ENCODE peak calls at places on chromosome 13, in seven cellular contexts. One of them, this sample, is unnamed.

GRCh38 chr13:32234914-32235313 is 80.2 kb downstream of the ZAR1L start:
- DNase-seq in neural progenitor cell: no peak
- DNase-seq in GM12878: no peak
- DNase-seq in IMR-90: no peak
- DNase-seq in colonic mucosa: no peak
- DNase-seq in body of pancreas: no peak
- DNase-seq in left ventricle myocardium inferior: no peak
- DNase-seq in this sample: no peak

GRCh38 chr13:28586585-28587540 is 72.1 kb upstream of the POMP start:
- DNase-seq in neural progenitor cell: no peak
- DNase-seq in GM12878: no peak
- DNase-seq in IMR-90: no peak
- DNase-seq in colonic mucosa: no peak
- DNase-seq in body of pancreas: no peak
- DNase-seq in left ventricle myocardium inferior: no peak
- DNase-seq in this sample: no peak

GRCh38 chr13:43698009-43698408 is 88.8 kb downstream of the ENOX1 start:
- DNase-seq in neural progenitor cell: no peak
- DNase-seq in GM12878: no peak
- DNase-seq in IMR-90: no peak
- DNase-seq in colonic mucosa: no peak
- DNase-seq in body of pancreas: no peak
- DNase-seq in left ventricle myocardium inferior: no peak
- DNase-seq in this sample: no peak

GRCh38 chr13:98293570-98294142 is 116.6 kb upstream of the RNF113B start:
- DNase-seq in neural progenitor cell: no peak
- DNase-seq in GM12878: no peak
- DNase-seq in IMR-90: peak; percentile 76
- DNase-seq in colonic mucosa: no peak
- DNase-seq in body of pancreas: no peak
- DNase-seq in left ventricle myocardium inferior: no peak
- DNase-seq in this sample: no peak

GRCh38 chr13:25473864-25474263 is 102.1 kb downstream of the ATP8A2 start:
- DNase-seq in neural progenitor cell: no peak
- DNase-seq in GM12878: no peak
- DNase-seq in IMR-90: no peak
- DNase-seq in colonic mucosa: no peak
- DNase-seq in body of pancreas: no peak
- DNase-seq in left ventricle myocardium inferior: no peak
- DNase-seq in this sample: no peak

GRCh38 chr13:104534847-104535246 is 1468.6 kb upstream of the SLC10A2 start:
- DNase-seq in neural progenitor cell: peak; percentile 17
- DNase-seq in GM12878: no peak
- DNase-seq in IMR-90: no peak
- DNase-seq in colonic mucosa: peak; percentile 17
- DNase-seq in body of pancreas: no peak
- DNase-seq in left ventricle myocardium inferior: no peak
- DNase-seq in this sample: no peak

GRCh38 chr13:53064721-53065120 is 36.1 kb downstream of the OLFM4 start:
- DNase-seq in neural progenitor cell: no peak
- DNase-seq in GM12878: no peak
- DNase-seq in IMR-90: no peak
- DNase-seq in colonic mucosa: no peak
- DNase-seq in body of pancreas: peak; percentile 82
- DNase-seq in left ventricle myocardium inferior: no peak
- DNase-seq in this sample: no peak

GRCh38 chr13:24221007-24221406 is 60.5 kb downstream of the SPATA13 start:
- DNase-seq in neural progenitor cell: no peak
- DNase-seq in GM12878: no peak
- DNase-seq in IMR-90: no peak
- DNase-seq in colonic mucosa: no peak
- DNase-seq in body of pancreas: peak; percentile 86
- DNase-seq in left ventricle myocardium inferior: no peak
- DNase-seq in this sample: no peak

GRCh38 chr13:106232680-106233079 is 302.8 kb downstream of the EFNB2 start:
- DNase-seq in neural progenitor cell: no peak
- DNase-seq in GM12878: no peak
- DNase-seq in IMR-90: no peak
- DNase-seq in colonic mucosa: no peak
- DNase-seq in body of pancreas: no peak
- DNase-seq in left ventricle myocardium inferior: no peak
- DNase-seq in this sample: no peak

GRCh38 chr13:38514575-38514974 is 164.9 kb downstream of the UFM1 start:
- DNase-seq in neural progenitor cell: no peak
- DNase-seq in GM12878: no peak
- DNase-seq in IMR-90: no peak
- DNase-seq in colonic mucosa: no peak
- DNase-seq in body of pancreas: no peak
- DNase-seq in left ventricle myocardium inferior: no peak
- DNase-seq in this sample: no peak

GRCh38 chr13:91482427-91482826 is 84.0 kb downstream of the GPC5 start:
- DNase-seq in neural progenitor cell: peak; percentile 78
- DNase-seq in GM12878: no peak
- DNase-seq in IMR-90: no peak
- DNase-seq in colonic mucosa: no peak
- DNase-seq in body of pancreas: no peak
- DNase-seq in left ventricle myocardium inferior: no peak
- DNase-seq in this sample: no peak
- TF ChIP-seq CTCF in neural progenitor cell: no peak
- TF ChIP-seq CTCF in GM12878: no peak
- TF ChIP-seq CTCF in IMR-90: no peak
- TF ChIP-seq CTCF in colonic mucosa: no peak
- TF ChIP-seq CTCF in body of pancreas: no peak
- TF ChIP-seq CTCF in left ventricle myocardium inferior: no peak
- TF ChIP-seq CTCF in this sample: no peak

GRCh38 chr13:48493076-48493765 is 39.7 kb downstream of the RCBTB2 start:
- DNase-seq in neural progenitor cell: no peak
- DNase-seq in GM12878: no peak
- DNase-seq in IMR-90: no peak
- DNase-seq in colonic mucosa: no peak
- DNase-seq in body of pancreas: no peak
- DNase-seq in left ventricle myocardium inferior: no peak
- DNase-seq in this sample: no peak

GRCh38 chr13:48491423-48492122 is 41.3 kb downstream of the RCBTB2 start:
- DNase-seq in neural progenitor cell: no peak
- DNase-seq in GM12878: no peak
- DNase-seq in IMR-90: peak; percentile 22
- DNase-seq in colonic mucosa: no peak
- DNase-seq in body of pancreas: no peak
- DNase-seq in left ventricle myocardium inferior: no peak
- DNase-seq in this sample: no peak

GRCh38 chr13:48493851-48494250 is 39.0 kb downstream of the RCBTB2 start:
- DNase-seq in neural progenitor cell: no peak
- DNase-seq in GM12878: no peak
- DNase-seq in IMR-90: peak; percentile 12
- DNase-seq in colonic mucosa: no peak
- DNase-seq in body of pancreas: no peak
- DNase-seq in left ventricle myocardium inferior: no peak
- DNase-seq in this sample: no peak

GRCh38 chr13:48490241-48490640 is 42.6 kb downstream of the RCBTB2 start:
- DNase-seq in neural progenitor cell: no peak
- DNase-seq in GM12878: no peak
- DNase-seq in IMR-90: no peak
- DNase-seq in colonic mucosa: no peak
- DNase-seq in body of pancreas: no peak
- DNase-seq in left ventricle myocardium inferior: no peak
- DNase-seq in this sample: no peak

DNA sequence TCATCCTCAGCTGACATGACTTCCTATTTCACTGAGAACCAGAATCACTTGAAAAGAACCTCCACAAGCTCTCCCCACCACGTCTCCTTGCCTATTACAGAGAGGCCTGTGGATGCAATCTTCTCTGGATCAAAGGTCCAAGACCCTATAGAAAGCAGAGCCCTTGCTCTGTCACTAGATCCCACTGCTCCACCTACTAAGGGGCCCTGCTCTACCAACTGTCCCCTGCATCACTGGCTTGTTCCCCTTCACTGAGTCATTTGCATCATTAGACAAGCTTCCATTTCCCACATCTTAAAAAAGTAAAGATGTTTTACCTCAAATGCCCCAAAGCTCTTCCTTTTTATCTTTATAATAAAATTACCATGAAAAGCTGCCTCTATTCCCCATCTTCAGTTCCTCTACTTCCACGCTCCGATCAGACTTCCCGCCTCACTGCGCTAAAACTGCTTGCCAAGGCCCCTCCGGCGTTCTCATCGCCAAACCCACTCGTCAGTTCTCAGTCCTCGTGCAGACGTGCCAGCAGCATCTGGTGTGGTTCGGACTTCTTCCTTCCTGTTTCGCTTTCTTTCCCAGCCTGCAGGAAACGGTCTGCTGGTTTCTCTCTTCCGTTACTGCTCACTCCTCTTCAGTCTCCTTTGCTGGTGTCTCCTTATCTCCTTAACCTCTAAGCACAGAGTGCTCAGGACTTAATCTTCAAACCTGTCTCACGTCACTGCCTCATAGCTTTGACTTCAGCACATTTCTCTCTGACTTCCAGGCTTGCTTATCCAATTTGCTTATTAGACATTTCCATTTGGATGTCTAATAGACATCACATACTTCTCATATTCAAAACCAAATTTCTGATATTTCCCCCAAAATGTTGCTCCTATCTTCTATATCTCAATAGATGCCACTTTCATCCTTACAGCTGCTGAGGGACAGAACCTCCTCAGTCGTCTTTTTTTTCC is 40.5 kb downstream of the RCBTB2 start:
- DNase-seq in neural progenitor cell: no peak
- DNase-seq in GM12878: peak; percentile 98
- DNase-seq in IMR-90: peak; percentile 18
- DNase-seq in colonic mucosa: peak; percentile 56
- DNase-seq in body of pancreas: peak; percentile 49
- DNase-seq in left ventricle myocardium inferior: peak; percentile 82
- DNase-seq in this sample: no peak
- H3K27ac ChIP-seq in neural progenitor cell: no peak overlapping the region
- H3K27ac ChIP-seq in GM12878: peak overlapping the region; percentile 91
- H3K27ac ChIP-seq in IMR-90: no peak overlapping the region
- H3K27ac ChIP-seq in colonic mucosa: peak overlapping the region; percentile 78
- H3K27ac ChIP-seq in body of pancreas: peak overlapping the region; percentile 46
- H3K27ac ChIP-seq in left ventricle myocardium inferior: peak overlapping the region; percentile 81
- H3K27ac ChIP-seq in this sample: no peak overlapping the region

DNA sequence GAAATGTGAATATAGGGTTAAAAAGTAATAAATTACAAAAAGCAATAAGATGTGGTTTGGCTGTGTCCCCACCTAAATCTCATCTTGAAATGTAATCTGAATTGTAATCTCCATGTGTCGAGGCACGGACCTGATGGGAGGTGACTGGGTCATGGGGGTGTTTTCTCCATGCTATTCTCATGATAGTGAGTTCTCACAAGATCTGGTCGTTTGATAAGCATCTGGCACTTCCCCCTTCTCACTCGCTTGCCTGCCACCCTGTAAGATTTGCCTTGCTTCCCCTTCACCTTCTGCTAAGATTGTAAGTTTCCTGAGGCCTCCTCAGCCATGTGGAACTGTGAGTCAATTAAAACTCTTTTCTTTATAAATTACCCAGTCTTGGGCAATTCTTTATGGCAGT is 577.4 kb downstream of the TBC1D4 start:
- DNase-seq in neural progenitor cell: no peak
- DNase-seq in GM12878: no peak
- DNase-seq in IMR-90: no peak
- DNase-seq in colonic mucosa: no peak
- DNase-seq in body of pancreas: no peak
- DNase-seq in left ventricle myocardium inferior: no peak
- DNase-seq in this sample: no peak
- TF ChIP-seq CTCF in neural progenitor cell: no peak
- TF ChIP-seq CTCF in GM12878: no peak
- TF ChIP-seq CTCF in IMR-90: no peak
- TF ChIP-seq CTCF in colonic mucosa: no peak
- TF ChIP-seq CTCF in body of pancreas: no peak
- TF ChIP-seq CTCF in left ventricle myocardium inferior: no peak
- TF ChIP-seq CTCF in this sample: no peak

GRCh38 chr13:110454227-110454859 is 107.2 kb downstream of the RAB20 start:
- DNase-seq in neural progenitor cell: peak; percentile 40
- DNase-seq in GM12878: no peak
- DNase-seq in IMR-90: no peak
- DNase-seq in colonic mucosa: no peak
- DNase-seq in body of pancreas: no peak
- DNase-seq in left ventricle myocardium inferior: no peak
- DNase-seq in this sample: no peak
- H3K27ac ChIP-seq in neural progenitor cell: no peak overlapping the region
- H3K27ac ChIP-seq in GM12878: no peak overlapping the region
- H3K27ac ChIP-seq in IMR-90: no peak overlapping the region
- H3K27ac ChIP-seq in colonic mucosa: no peak overlapping the region
- H3K27ac ChIP-seq in body of pancreas: no peak overlapping the region
- H3K27ac ChIP-seq in left ventricle myocardium inferior: peak overlapping the region; percentile 61
- H3K27ac ChIP-seq in this sample: no peak overlapping the region

DNA sequence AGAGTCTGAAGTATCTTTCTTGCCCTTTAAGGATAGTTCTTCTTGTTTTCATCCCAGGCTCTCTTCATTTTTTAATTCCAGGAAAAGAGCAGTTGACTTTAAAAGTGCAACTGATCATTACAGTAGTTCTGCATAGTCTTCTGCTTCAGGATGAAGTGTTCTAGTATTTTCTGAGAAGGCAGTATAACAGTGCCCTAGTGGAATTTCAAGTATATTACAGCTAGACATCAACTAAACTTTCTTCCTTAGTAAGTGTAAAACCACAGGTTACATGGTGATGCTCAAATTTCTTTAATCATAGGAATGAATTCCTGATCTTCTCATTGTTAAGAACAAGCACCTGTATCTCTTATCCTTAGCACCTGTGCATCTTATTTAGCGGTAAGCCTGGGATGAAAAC is 10.9 kb downstream of the NUFIP1 start:
- DNase-seq in neural progenitor cell: no peak
- DNase-seq in GM12878: no peak
- DNase-seq in IMR-90: no peak
- DNase-seq in colonic mucosa: no peak
- DNase-seq in body of pancreas: no peak
- DNase-seq in left ventricle myocardium inferior: no peak
- DNase-seq in this sample: no peak
- TF ChIP-seq CTCF in neural progenitor cell: peak; percentile 12
- TF ChIP-seq CTCF in GM12878: no peak
- TF ChIP-seq CTCF in IMR-90: no peak
- TF ChIP-seq CTCF in colonic mucosa: no peak
- TF ChIP-seq CTCF in body of pancreas: no peak
- TF ChIP-seq CTCF in left ventricle myocardium inferior: no peak
- TF ChIP-seq CTCF in this sample: no peak

GRCh38 chr13:20340136-20340758 is 108.1 kb upstream of the GJB6 start:
- DNase-seq in neural progenitor cell: no peak
- DNase-seq in GM12878: no peak
- DNase-seq in IMR-90: no peak
- DNase-seq in colonic mucosa: no peak
- DNase-seq in body of pancreas: no peak
- DNase-seq in left ventricle myocardium inferior: no peak
- DNase-seq in this sample: no peak
- H3K27ac ChIP-seq in neural progenitor cell: no peak overlapping the region
- H3K27ac ChIP-seq in GM12878: no peak overlapping the region
- H3K27ac ChIP-seq in IMR-90: no peak overlapping the region
- H3K27ac ChIP-seq in colonic mucosa: no peak overlapping the region
- H3K27ac ChIP-seq in body of pancreas: no peak overlapping the region
- H3K27ac ChIP-seq in left ventricle myocardium inferior: no peak overlapping the region
- H3K27ac ChIP-seq in this sample: no peak overlapping the region

GRCh38 chr13:41973247-41973741 is 12.4 kb upstream of the VWA8 start:
- DNase-seq in neural progenitor cell: peak; percentile 44
- DNase-seq in GM12878: no peak
- DNase-seq in IMR-90: no peak
- DNase-seq in colonic mucosa: no peak
- DNase-seq in body of pancreas: no peak
- DNase-seq in left ventricle myocardium inferior: no peak
- DNase-seq in this sample: no peak
- TF ChIP-seq CTCF in neural progenitor cell: peak; percentile 36
- TF ChIP-seq CTCF in GM12878: no peak
- TF ChIP-seq CTCF in IMR-90: no peak
- TF ChIP-seq CTCF in colonic mucosa: no peak
- TF ChIP-seq CTCF in body of pancreas: no peak
- TF ChIP-seq CTCF in left ventricle myocardium inferior: peak; percentile 44
- TF ChIP-seq CTCF in this sample: no peak

This sample was measured in WERI-Rb-1.